ENCODE peak calls at places on chromosomes 3 and 15, in four cellular contexts. P is A549, V is body of pancreas, I is upper lobe of left lung. X is an unnamed sample.

GRCh38 chr15:61393524-61393923 is 164.4 kb upstream of the RORA start:
- DNase-seq in P (no peak), V (no peak), I (no peak), X (no peak)

GRCh38 chr15:79129235-79129634 is 38.7 kb upstream of the RASGRF1 start:
- DNase-seq in P (no peak), V (no peak), I (no peak), X (no peak)

GRCh38 chr15:92624401-92624991 is 31.1 kb downstream of the FAM174B start:
- DNase-seq in P (no peak), V (peak; percentile 73), I (no peak), X (peak; percentile 18)

GRCh38 chr15:52148409-52148808 is 35.8 kb upstream of the BCL2L10 start:
- DNase-seq in P (no peak), V (no peak), I (no peak), X (no peak)

GRCh38 chr3:194925614-194926013 is 239.9 kb downstream of the FAM43A start:
- DNase-seq in P (no peak), V (no peak), I (no peak), X (no peak)

GRCh38 chr15:82275410-82275809 is 12.8 kb downstream of the SAXO2 start:
- DNase-seq in P (no peak), V (no peak), I (no peak), X (no peak)

GRCh38 chr15:80579611-80580010 is 115.5 kb upstream of the ABHD17C start:
- DNase-seq in P (no peak), V (no peak), I (peak; percentile 3), X (no peak)

GRCh38 chr3:68919000-68919399 is 13.3 kb downstream of the TAFA4 start:
- DNase-seq in P (no peak), V (no peak), I (no peak), X (no peak)

GRCh38 chr15:58952751-58953150 is 19.3 kb upstream of the SLTM start:
- DNase-seq in P (no peak), V (no peak), I (no peak), X (no peak)

GRCh38 chr3:56302417-56302816 is 165.8 kb downstream of the ERC2 start:
- DNase-seq in P (no peak), V (no peak), I (no peak), X (no peak)

GRCh38 chr3:185658504-185658912 is 72.4 kb downstream of the SENP2 start:
- DNase-seq in P (peak; percentile 43), V (peak; percentile 40), I (peak; percentile 54), X (peak; percentile 96)

GRCh38 chr15:100096700-100097099 is 245.1 kb downstream of the ADAMTS17 start:
- DNase-seq in P (no peak), V (no peak), I (no peak), X (no peak)

GRCh38 chr3:148955544-148956346 is 35.6 kb upstream of the GYG1 start:
- DNase-seq in P (peak; percentile 72), V (peak; percentile 63), I (no peak), X (peak; percentile 90)

GRCh38 chr3:194871864-194872668 is 186.4 kb downstream of the FAM43A start:
- DNase-seq in P (peak; percentile 38), V (no peak), I (no peak), X (peak; percentile 39)

GRCh38 chr15:64911317-64912186 is at the start of gene ANKDD1A:
- DNase-seq in P (peak; percentile 70), V (peak; percentile 74), I (peak; percentile 62), X (no peak)

GRCh38 chr3:192570757-192571156 is 156.6 kb downstream of the FGF12 start:
- DNase-seq in P (no peak), V (peak; percentile 8), I (no peak), X (no peak)

GRCh38 chr3:10837849-10838248 is 21.8 kb downstream of the SLC6A11 start:
- DNase-seq in P (no peak), V (no peak), I (no peak), X (no peak)

GRCh38 chr3:154121236-154122095 is at the start of gene ARHGEF26:
- DNase-seq in P (peak; percentile 82), V (peak; percentile 95), I (peak; percentile 90), X (no peak)

GRCh38 chr3:116444819-116445290 is 432 bp downstream of the LSAMP start:
- DNase-seq in P (no peak), V (no peak), I (no peak), X (no peak)

GRCh38 chr3:39383190-39383912 is at the start of gene SLC25A38:
- DNase-seq in P (peak; percentile 94), V (peak; percentile 83), I (peak; percentile 87), X (peak; percentile 32)

GRCh38 chr3:149199474-149199873 is 22.2 kb downstream of the CP start:
- DNase-seq in P (no peak), V (no peak), I (no peak), X (no peak)

GRCh38 chr15:66830358-66830757 is 128.3 kb downstream of the SMAD6 start:
- DNase-seq in P (peak; percentile 32), V (no peak), I (no peak), X (no peak)

GRCh38 chr3:123651449-123652345 is 66.8 kb upstream of the HACD2 start:
- DNase-seq in P (no peak), V (no peak), I (no peak), X (no peak)
- TF ChIP-seq CTCF in P (no peak), V (no peak), I (no peak), X (no peak)

DNA sequence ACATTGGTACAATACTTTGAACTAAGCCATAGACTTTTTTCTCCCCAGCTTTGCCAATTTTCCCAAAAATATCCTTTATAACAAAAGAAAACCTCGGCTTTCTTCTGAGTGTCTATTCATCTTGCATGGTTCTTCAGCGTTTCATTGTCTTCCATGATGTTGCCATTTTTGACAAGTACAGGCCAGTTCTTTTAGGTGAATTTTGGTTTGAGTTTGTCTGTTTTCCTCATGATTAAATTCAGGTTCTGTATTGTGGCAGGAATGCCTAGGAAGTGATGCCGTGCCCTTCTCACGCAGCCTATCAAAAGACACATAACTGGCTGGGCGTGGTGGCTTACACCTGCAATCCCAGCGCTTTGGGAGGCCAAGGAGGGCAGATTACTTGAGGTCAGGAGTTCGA is 7.6 kb upstream of the CSPG4 start:
- DNase-seq in P (no peak), V (no peak), I (no peak), X (no peak)
- H3K4me3 ChIP-seq in P (no peak overlapping the region), V (no peak overlapping the region), I (no peak overlapping the region), X (no peak overlapping the region)

GRCh38 chr3:54557538-54558419 is 370.1 kb downstream of the LRTM1 start:
- DNase-seq in P (no peak), V (no peak), I (no peak), X (no peak)
- TF ChIP-seq CTCF in P (no peak), V (no peak), I (no peak), X (no peak)

GRCh38 chr3:18190646-18191045 is 234.5 kb downstream of the SATB1 start:
- DNase-seq in P (no peak), V (no peak), I (no peak), X (no peak)
- H3K4me3 ChIP-seq in P (no peak overlapping the region), V (no peak overlapping the region), I (no peak overlapping the region), X (no peak overlapping the region)

DNA sequence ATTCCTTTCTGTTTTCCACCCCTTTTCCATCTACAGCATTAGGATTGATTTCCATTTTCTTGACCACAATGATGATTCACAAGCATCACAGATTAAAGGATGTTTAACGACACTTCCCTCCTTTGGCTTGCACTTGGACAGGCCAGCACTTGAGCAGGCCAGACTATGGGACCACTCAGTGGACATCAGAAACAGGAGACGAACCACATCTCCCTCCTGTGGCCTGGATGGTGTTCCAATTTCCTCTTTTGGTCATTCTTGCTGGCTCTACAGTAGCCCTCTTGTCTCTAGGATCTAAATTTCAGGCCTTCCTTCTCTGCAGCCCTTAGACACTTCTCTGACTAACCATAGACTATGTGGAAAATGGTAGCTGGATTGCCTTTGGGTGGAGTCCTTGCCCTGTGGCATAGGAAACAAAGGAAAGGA is 78.8 kb upstream of the BOC start:
- DNase-seq in P (no peak), V (no peak), I (no peak), X (peak; percentile 34)
- TF ChIP-seq CTCF in P (no peak), V (no peak), I (no peak), X (no peak)

X was measured in BJ.